ENCODE peak calls at places on chromosomes 5 and 9, in ten cellular contexts. V, M, L, I, Z, A, H, O, Q and X are unnamed samples.

GRCh38 chr5:39209924-39210323 is 9.4 kb downstream of the FYB1 start:
- DNase-seq in L (no peak), Q (no peak), I (no peak), Z (no peak), M (peak; percentile 63), A (peak; percentile 37), O (no peak), V (no peak), H (no peak), X (no peak)

GRCh38 chr9:18824095-18824666 is 208.8 kb downstream of the SAXO1 start:
- DNase-seq in V (peak; percentile 20), I (no peak), M (no peak), Q (no peak), H (no peak), L (no peak), A (no peak), Z (no peak), O (no peak), X (no peak)

GRCh38 chr5:131536211-131536826 is 98.7 kb downstream of the RAPGEF6 start:
- DNase-seq in L (no peak), H (no peak), V (no peak), O (peak; percentile 47), Q (no peak), I (peak; percentile 73), M (no peak), A (no peak), Z (no peak), X (no peak)

GRCh38 chr5:36934740-36935356 is 58.3 kb downstream of the NIPBL start:
- DNase-seq in H (no peak), Z (no peak), M (no peak), A (no peak), O (no peak), L (no peak), I (no peak), V (peak; percentile 56), Q (no peak), X (no peak)

GRCh38 chr5:74136276-74136675 is 504.3 kb downstream of the ENC1 start:
- DNase-seq in I (no peak), Z (no peak), A (no peak), O (no peak), V (no peak), L (no peak), M (no peak), H (no peak), Q (no peak), X (no peak)

GRCh38 chr5:138177936-138178515 is 404 bp downstream of the BRD8 start:
- DNase-seq in M (no peak), Q (peak; percentile 61), H (no peak), L (no peak), Z (peak; percentile 43), I (peak; percentile 59), O (no peak), V (peak; percentile 55), A (peak; percentile 38), X (peak; percentile 19)

GRCh38 chr5:169395136-169395535 is 94.2 kb upstream of the SLIT3 start:
- DNase-seq in I (no peak), O (no peak), A (no peak), Z (no peak), H (no peak), L (no peak), V (peak; percentile 24), Q (no peak), M (no peak), X (no peak)

GRCh38 chr9:5886114-5886939 is 4.4 kb upstream of the MLANA start:
- DNase-seq in I (peak; percentile 83), M (peak; percentile 54), Z (peak; percentile 83), V (peak; percentile 76), H (no peak), L (peak; percentile 82), Q (peak; percentile 77), A (peak; percentile 82), O (peak; percentile 52), X (peak; percentile 37)

GRCh38 chr9:78970375-78970774 is 601.4 kb upstream of the TLE4 start:
- DNase-seq in H (no peak), Q (no peak), V (no peak), Z (no peak), L (no peak), A (no peak), I (no peak), M (no peak), O (no peak), X (no peak)

GRCh38 chr9:138071292-138071691 is 193.7 kb downstream of the CACNA1B start:
- DNase-seq in Q (no peak), M (no peak), I (no peak), Z (no peak), L (no peak), A (no peak), O (no peak), H (no peak), V (no peak), X (no peak)

GRCh38 chr5:97121848-97122247 is 20.6 kb downstream of the LIX1 start:
- DNase-seq in O (no peak), A (no peak), H (no peak), L (no peak), M (no peak), V (no peak), Z (no peak), I (no peak), Q (no peak), X (no peak)

GRCh38 chr5:15956622-15957021 is 223.0 kb downstream of the MARCHF11 start:
- DNase-seq in H (no peak), Q (no peak), V (no peak), I (no peak), O (no peak), Z (no peak), L (no peak), M (no peak), A (no peak), X (no peak)

GRCh38 chr9:121551985-121552753 is 52.5 kb upstream of the GGTA1 start:
- DNase-seq in O (no peak), I (peak; percentile 40), A (no peak), L (no peak), Z (no peak), V (no peak), Q (no peak), H (no peak), M (no peak), X (peak; percentile 51)

GRCh38 chr9:127004946-127005769 is 90.6 kb downstream of the RALGPS1 start:
- DNase-seq in A (no peak), Q (no peak), H (no peak), M (peak; percentile 18), O (peak; percentile 95), L (no peak), I (no peak), Z (no peak), V (peak; percentile 69), X (no peak)

GRCh38 chr9:3740690-3741419 is 215.1 kb upstream of the RFX3 start:
- DNase-seq in I (no peak), V (peak; percentile 78), Z (no peak), L (no peak), H (no peak), M (no peak), A (no peak), O (no peak), Q (no peak), X (no peak)

GRCh38 chr5:133688386-133688785 is 76.0 kb upstream of the FSTL4 start:
- DNase-seq in L (no peak), M (no peak), I (no peak), H (no peak), Q (no peak), V (peak; percentile 52), Z (no peak), O (peak; percentile 8), A (no peak), X (no peak)

GRCh38 chr5:95798048-95798447 is 24.5 kb downstream of the GLRX start:
- DNase-seq in H (no peak), V (no peak), M (no peak), I (no peak), Q (no peak), A (no peak), O (no peak), L (no peak), Z (no peak), X (no peak)

GRCh38 chr5:158780656-158781237 is 319.0 kb downstream of the EBF1 start:
- DNase-seq in L (no peak), A (no peak), H (no peak), I (no peak), O (no peak), M (no peak), V (no peak), Z (no peak), Q (no peak), X (no peak)

GRCh38 chr9:120454427-120454826 is 125.5 kb downstream of the CDK5RAP2 start:
- DNase-seq in L (no peak), A (no peak), Z (no peak), Q (no peak), H (no peak), V (no peak), M (no peak), I (no peak), O (no peak), X (no peak)

GRCh38 chr9:111572945-111573604 is 26.4 kb downstream of the PTGR1 start:
- DNase-seq in H (peak; percentile 87), O (no peak), M (no peak), V (no peak), L (no peak), Z (no peak), Q (no peak), A (no peak), I (no peak), X (no peak)

GRCh38 chr5:38547257-38547656 is 9.2 kb downstream of the LIFR start:
- DNase-seq in Q (no peak), I (no peak), M (no peak), Z (no peak), V (no peak), A (no peak), L (no peak), O (no peak), H (no peak), X (no peak)

GRCh38 chr9:136017813-136018190 is 56.6 kb upstream of the UBAC1 start:
- DNase-seq in Q (no peak), O (no peak), L (no peak), A (no peak), M (no peak), Z (no peak), I (no peak), V (no peak), H (no peak), X (no peak)

GRCh38 chr9:105059260-105059659 is 131.3 kb upstream of the ABCA1 start:
- DNase-seq in Q (no peak), I (no peak), V (peak; percentile 65), A (no peak), O (no peak), M (no peak), Z (no peak), L (no peak), H (no peak), X (no peak)

GRCh38 chr5:132479073-132479811 is 11.3 kb downstream of the IRF1 start:
- DNase-seq in Z (no peak), A (no peak), O (no peak), V (peak; percentile 34), L (no peak), H (no peak), Q (no peak), I (peak; percentile 37), M (no peak), X (no peak)

GRCh38 chr9:84140535-84141101 is 160.0 kb downstream of the RMI1 start:
- DNase-seq in A (peak; percentile 44), I (no peak), Q (no peak), O (no peak), H (no peak), Z (no peak), V (no peak), M (no peak), L (peak; percentile 38), X (peak; percentile 21)